ENCODE peak calls at places on chromosomes 1 and 21, in eight cellular contexts. One of them, this sample, is unnamed. For H3K9me3 and H3K4me1, the result is how much of the 10 kb centered on the place peaks cover.

GRCh38 chr21:36060159-36060921 is at the start of gene SETD4:
- DNase-seq in right lobe of liver: peak
- DNase-seq in fibroblast of lung: peak
- DNase-seq in cardiac muscle cell: peak
- DNase-seq in aorta: peak
- DNase-seq in ascending aorta: peak
- DNase-seq in CD8-positive, alpha-beta memory T cell: peak
- DNase-seq in H1: peak
- DNase-seq in this sample: peak

GRCh38 chr1:84947536-84948410 is 49.1 kb downstream of the MCOLN2 start:
- DNase-seq in aorta: no peak
- DNase-seq in cardiac muscle cell: no peak
- DNase-seq in H1: peak
- DNase-seq in ascending aorta: no peak
- DNase-seq in CD8-positive, alpha-beta memory T cell: no peak
- DNase-seq in fibroblast of lung: no peak
- DNase-seq in right lobe of liver: no peak
- DNase-seq in this sample: no peak

GRCh38 chr1:155077346-155077745 is 1.3 kb upstream of the EFNA3 start:
- DNase-seq in H1: no peak
- DNase-seq in ascending aorta: no peak
- DNase-seq in right lobe of liver: no peak
- DNase-seq in aorta: no peak
- DNase-seq in CD8-positive, alpha-beta memory T cell: no peak
- DNase-seq in fibroblast of lung: no peak
- DNase-seq in cardiac muscle cell: no peak
- DNase-seq in this sample: no peak

GRCh38 chr1:174789399-174789798 is 210.3 kb upstream of the CACYBP start:
- DNase-seq in right lobe of liver: no peak
- DNase-seq in ascending aorta: no peak
- DNase-seq in H1: no peak
- DNase-seq in cardiac muscle cell: peak
- DNase-seq in fibroblast of lung: peak
- DNase-seq in CD8-positive, alpha-beta memory T cell: no peak
- DNase-seq in aorta: no peak
- DNase-seq in this sample: no peak

GRCh38 chr1:151372411-151372934 is at the start of gene SELENBP1:
- DNase-seq in right lobe of liver: peak
- DNase-seq in H1: peak
- DNase-seq in ascending aorta: peak
- DNase-seq in fibroblast of lung: peak
- DNase-seq in cardiac muscle cell: peak
- DNase-seq in aorta: peak
- DNase-seq in CD8-positive, alpha-beta memory T cell: no peak
- DNase-seq in this sample: peak

GRCh38 chr1:183161391-183161790 is 24.7 kb upstream of the LAMC2 start:
- DNase-seq in H1: no peak
- DNase-seq in fibroblast of lung: no peak
- DNase-seq in cardiac muscle cell: no peak
- DNase-seq in aorta: no peak
- DNase-seq in right lobe of liver: no peak
- DNase-seq in ascending aorta: no peak
- DNase-seq in CD8-positive, alpha-beta memory T cell: no peak
- DNase-seq in this sample: no peak

GRCh38 chr1:28110555-28110954 is 22.1 kb upstream of the EYA3 start:
- DNase-seq in ascending aorta: peak
- DNase-seq in fibroblast of lung: no peak
- DNase-seq in CD8-positive, alpha-beta memory T cell: no peak
- DNase-seq in aorta: no peak
- DNase-seq in cardiac muscle cell: no peak
- DNase-seq in H1: no peak
- DNase-seq in right lobe of liver: no peak
- DNase-seq in this sample: no peak

GRCh38 chr1:183918589-183918988 is 113.7 kb downstream of the RGL1 start:
- DNase-seq in aorta: no peak
- DNase-seq in fibroblast of lung: no peak
- DNase-seq in cardiac muscle cell: no peak
- DNase-seq in CD8-positive, alpha-beta memory T cell: no peak
- DNase-seq in ascending aorta: no peak
- DNase-seq in H1: no peak
- DNase-seq in right lobe of liver: no peak
- DNase-seq in this sample: no peak

GRCh38 chr1:20685099-20685662 is 24.0 kb upstream of the DDOST start:
- DNase-seq in ascending aorta: no peak
- DNase-seq in H1: no peak
- DNase-seq in aorta: no peak
- DNase-seq in right lobe of liver: peak
- DNase-seq in CD8-positive, alpha-beta memory T cell: no peak
- DNase-seq in fibroblast of lung: no peak
- DNase-seq in cardiac muscle cell: no peak
- DNase-seq in this sample: no peak

GRCh38 chr1:157955269-157955668 is 38.2 kb upstream of the KIRREL1 start:
- DNase-seq in ascending aorta: no peak
- DNase-seq in fibroblast of lung: no peak
- DNase-seq in aorta: no peak
- DNase-seq in right lobe of liver: no peak
- DNase-seq in cardiac muscle cell: no peak
- DNase-seq in CD8-positive, alpha-beta memory T cell: no peak
- DNase-seq in H1: no peak
- DNase-seq in this sample: no peak

GRCh38 chr1:203907901-203908300 is 46.5 kb downstream of the SNRPE start:
- DNase-seq in aorta: no peak
- DNase-seq in H1: no peak
- DNase-seq in right lobe of liver: no peak
- DNase-seq in fibroblast of lung: peak
- DNase-seq in cardiac muscle cell: no peak
- DNase-seq in ascending aorta: no peak
- DNase-seq in CD8-positive, alpha-beta memory T cell: no peak
- DNase-seq in this sample: no peak

GRCh38 chr1:8825985-8826481 is 8.6 kb upstream of the RERE start:
- DNase-seq in ascending aorta: no peak
- DNase-seq in right lobe of liver: no peak
- DNase-seq in fibroblast of lung: peak
- DNase-seq in cardiac muscle cell: peak
- DNase-seq in H1: no peak
- DNase-seq in CD8-positive, alpha-beta memory T cell: no peak
- DNase-seq in aorta: no peak
- DNase-seq in this sample: no peak

GRCh38 chr1:21661886-21662285 is 7.3 kb downstream of the RAP1GAP start:
- DNase-seq in CD8-positive, alpha-beta memory T cell: no peak
- DNase-seq in H1: no peak
- DNase-seq in right lobe of liver: peak
- DNase-seq in ascending aorta: peak
- DNase-seq in cardiac muscle cell: no peak
- DNase-seq in fibroblast of lung: no peak
- DNase-seq in aorta: no peak
- DNase-seq in this sample: no peak

GRCh38 chr21:45550552-45551210 is 8.4 kb upstream of the SLC19A1 start:
- DNase-seq in right lobe of liver: peak
- DNase-seq in aorta: peak
- DNase-seq in fibroblast of lung: peak
- DNase-seq in ascending aorta: no peak
- DNase-seq in CD8-positive, alpha-beta memory T cell: peak
- DNase-seq in H1: no peak
- DNase-seq in cardiac muscle cell: peak
- DNase-seq in this sample: peak

GRCh38 chr21:32352556-32352955 is 40.3 kb downstream of the URB1 start:
- DNase-seq in CD8-positive, alpha-beta memory T cell: no peak
- DNase-seq in aorta: no peak
- DNase-seq in ascending aorta: peak
- DNase-seq in cardiac muscle cell: no peak
- DNase-seq in right lobe of liver: peak
- DNase-seq in H1: no peak
- DNase-seq in fibroblast of lung: no peak
- DNase-seq in this sample: no peak

GRCh38 chr1:55639051-55639450 is 423.9 kb upstream of the USP24 start:
- DNase-seq in right lobe of liver: no peak
- DNase-seq in ascending aorta: no peak
- DNase-seq in cardiac muscle cell: no peak
- DNase-seq in fibroblast of lung: no peak
- DNase-seq in aorta: no peak
- DNase-seq in H1: no peak
- DNase-seq in CD8-positive, alpha-beta memory T cell: no peak
- DNase-seq in this sample: no peak

GRCh38 chr1:108881369-108881768 is 4.6 kb downstream of the GPSM2 start:
- DNase-seq in aorta: no peak
- DNase-seq in ascending aorta: no peak
- DNase-seq in cardiac muscle cell: peak
- DNase-seq in right lobe of liver: no peak
- DNase-seq in fibroblast of lung: peak
- DNase-seq in CD8-positive, alpha-beta memory T cell: no peak
- DNase-seq in H1: no peak
- DNase-seq in this sample: no peak

GRCh38 chr21:46116846-46117585 is 19.1 kb downstream of the COL6A2 start:
- DNase-seq in CD8-positive, alpha-beta memory T cell: no peak
- DNase-seq in right lobe of liver: peak
- DNase-seq in ascending aorta: peak
- DNase-seq in cardiac muscle cell: no peak
- DNase-seq in aorta: peak
- DNase-seq in fibroblast of lung: peak
- DNase-seq in H1: peak
- DNase-seq in this sample: peak

DNA sequence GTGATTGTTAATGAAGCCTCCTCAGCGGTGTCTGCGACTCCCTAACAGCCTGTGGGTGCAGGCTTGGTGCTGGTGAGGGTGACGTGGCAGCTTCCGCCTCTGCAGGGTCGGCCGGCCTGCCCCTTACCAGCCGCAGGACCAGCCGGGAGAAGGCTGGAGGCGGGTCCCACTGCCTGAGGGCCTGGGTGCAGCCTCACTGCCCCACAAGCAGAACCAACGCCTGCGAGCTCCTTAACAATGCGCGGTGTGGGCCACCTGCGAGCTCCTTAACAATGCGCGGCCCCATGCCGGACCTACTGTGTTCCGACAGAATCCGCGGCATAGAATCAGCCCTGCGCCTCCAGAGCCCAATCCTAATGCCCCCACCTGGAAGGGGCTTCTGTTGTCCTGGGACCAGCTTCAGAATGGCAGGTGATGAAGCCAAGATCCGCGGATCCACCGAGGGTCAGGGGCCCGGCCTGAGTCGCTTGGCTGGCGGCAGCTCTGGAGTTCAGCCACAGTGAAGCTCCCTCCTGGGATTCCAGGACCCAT is 54.4 kb upstream of the AJAP1 start:
- DNase-seq in right lobe of liver: no peak
- DNase-seq in fibroblast of lung: no peak
- DNase-seq in CD8-positive, alpha-beta memory T cell: no peak
- DNase-seq in ascending aorta: no peak
- DNase-seq in aorta: no peak
- DNase-seq in H1: no peak
- DNase-seq in cardiac muscle cell: no peak
- DNase-seq in this sample: no peak
- H3K9me3 ChIP-seq in right lobe of liver: under half
- H3K9me3 ChIP-seq in fibroblast of lung: under half
- H3K9me3 ChIP-seq in CD8-positive, alpha-beta memory T cell: under half
- H3K9me3 ChIP-seq in ascending aorta: under half
- H3K9me3 ChIP-seq in aorta: under half
- H3K9me3 ChIP-seq in H1: under half
- H3K9me3 ChIP-seq in cardiac muscle cell: under half
- H3K9me3 ChIP-seq in this sample: under half

GRCh38 chr1:164583835-164584539 is 25.0 kb downstream of the PBX1 start:
- DNase-seq in cardiac muscle cell: no peak
- DNase-seq in right lobe of liver: no peak
- DNase-seq in CD8-positive, alpha-beta memory T cell: no peak
- DNase-seq in H1: no peak
- DNase-seq in fibroblast of lung: no peak
- DNase-seq in ascending aorta: no peak
- DNase-seq in aorta: no peak
- DNase-seq in this sample: no peak

GRCh38 chr1:164587617-164588367 is 28.8 kb downstream of the PBX1 start:
- DNase-seq in right lobe of liver: peak
- DNase-seq in ascending aorta: no peak
- DNase-seq in fibroblast of lung: no peak
- DNase-seq in aorta: no peak
- DNase-seq in CD8-positive, alpha-beta memory T cell: no peak
- DNase-seq in H1: no peak
- DNase-seq in cardiac muscle cell: no peak
- DNase-seq in this sample: no peak

GRCh38 chr1:164589408-164589807 is 30.4 kb downstream of the PBX1 start:
- DNase-seq in fibroblast of lung: no peak
- DNase-seq in CD8-positive, alpha-beta memory T cell: no peak
- DNase-seq in H1: no peak
- DNase-seq in ascending aorta: no peak
- DNase-seq in cardiac muscle cell: no peak
- DNase-seq in right lobe of liver: no peak
- DNase-seq in aorta: no peak
- DNase-seq in this sample: no peak

GRCh38 chr1:164588388-164589341 is 29.7 kb downstream of the PBX1 start:
- DNase-seq in H1: no peak
- DNase-seq in ascending aorta: peak
- DNase-seq in cardiac muscle cell: peak
- DNase-seq in fibroblast of lung: peak
- DNase-seq in right lobe of liver: no peak
- DNase-seq in aorta: peak
- DNase-seq in CD8-positive, alpha-beta memory T cell: no peak
- DNase-seq in this sample: no peak

GRCh38 chr1:164586619-164587018 is 27.6 kb downstream of the PBX1 start:
- DNase-seq in fibroblast of lung: no peak
- DNase-seq in CD8-positive, alpha-beta memory T cell: no peak
- DNase-seq in cardiac muscle cell: no peak
- DNase-seq in ascending aorta: no peak
- DNase-seq in H1: no peak
- DNase-seq in aorta: no peak
- DNase-seq in right lobe of liver: no peak
- DNase-seq in this sample: no peak
- H3K4me1 ChIP-seq in fibroblast of lung: under half
- H3K4me1 ChIP-seq in CD8-positive, alpha-beta memory T cell: under half
- H3K4me1 ChIP-seq in cardiac muscle cell: half or more
- H3K4me1 ChIP-seq in ascending aorta: under half
- H3K4me1 ChIP-seq in H1: under half
- H3K4me1 ChIP-seq in aorta: under half
- H3K4me1 ChIP-seq in right lobe of liver: under half
- H3K4me1 ChIP-seq in this sample: under half

GRCh38 chr21:42407476-42407875 is 3.8 kb downstream of the UBASH3A start:
- DNase-seq in H1: no peak
- DNase-seq in cardiac muscle cell: no peak
- DNase-seq in ascending aorta: no peak
- DNase-seq in fibroblast of lung: no peak
- DNase-seq in aorta: no peak
- DNase-seq in right lobe of liver: peak
- DNase-seq in CD8-positive, alpha-beta memory T cell: no peak
- DNase-seq in this sample: no peak
- H3K9me3 ChIP-seq in H1: under half
- H3K9me3 ChIP-seq in cardiac muscle cell: under half
- H3K9me3 ChIP-seq in ascending aorta: under half
- H3K9me3 ChIP-seq in fibroblast of lung: under half
- H3K9me3 ChIP-seq in aorta: under half
- H3K9me3 ChIP-seq in right lobe of liver: under half
- H3K9me3 ChIP-seq in CD8-positive, alpha-beta memory T cell: under half
- H3K9me3 ChIP-seq in this sample: under half

DNA sequence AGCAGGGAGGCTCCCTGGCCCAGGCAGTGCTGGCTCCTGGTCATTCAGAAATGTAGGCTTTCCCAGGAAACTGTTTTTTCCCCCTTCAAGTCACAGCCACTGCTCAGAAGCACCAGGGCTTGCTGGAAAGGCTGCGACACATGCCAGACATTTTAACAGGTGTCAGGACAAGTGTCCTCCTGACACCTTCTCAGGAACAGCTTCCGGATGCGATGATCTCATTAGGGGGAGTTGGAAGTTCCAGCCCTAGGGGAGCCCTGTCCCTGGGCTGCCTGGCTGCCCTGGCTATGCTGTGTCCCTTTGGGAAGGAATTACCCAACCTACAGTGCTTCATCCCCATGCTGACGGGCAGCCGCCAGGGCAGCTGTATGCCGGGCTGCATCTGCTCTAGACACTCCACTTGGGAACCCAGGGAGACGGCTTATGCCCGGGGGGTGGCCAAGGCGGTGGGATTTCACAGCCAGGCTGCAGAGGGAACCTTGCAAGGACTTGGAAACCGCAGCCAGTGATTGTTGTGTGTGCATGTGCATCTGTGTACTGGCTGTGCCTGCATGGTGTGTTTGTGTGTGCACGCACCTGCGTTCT is 41.8 kb downstream of the AJAP1 start:
- DNase-seq in H1: no peak
- DNase-seq in fibroblast of lung: no peak
- DNase-seq in right lobe of liver: no peak
- DNase-seq in aorta: no peak
- DNase-seq in CD8-positive, alpha-beta memory T cell: no peak
- DNase-seq in ascending aorta: no peak
- DNase-seq in cardiac muscle cell: no peak
- DNase-seq in this sample: no peak
- H3K4me1 ChIP-seq in H1: under half
- H3K4me1 ChIP-seq in fibroblast of lung: under half
- H3K4me1 ChIP-seq in right lobe of liver: under half
- H3K4me1 ChIP-seq in aorta: under half
- H3K4me1 ChIP-seq in CD8-positive, alpha-beta memory T cell: under half
- H3K4me1 ChIP-seq in ascending aorta: under half
- H3K4me1 ChIP-seq in cardiac muscle cell: under half
- H3K4me1 ChIP-seq in this sample: under half